ENCODE peak calls at places on chromosomes 6 and 20, in four cellular contexts. V is epithelial cell of esophagus, E is testis, D is body of pancreas. K is an unnamed sample.

GRCh38 chr6:17017416-17017815 is 84.4 kb upstream of the STMND1 start:
- DNase-seq in V (no peak), E (no peak), D (no peak), K (no peak)

GRCh38 chr20:23145281-23145700 is 59.2 kb upstream of the CD93 start:
- DNase-seq in V (peak), E (no peak), D (no peak), K (peak)

GRCh38 chr6:7424967-7425807 is 35.6 kb downstream of the RIOK1 start:
- DNase-seq in V (peak), E (peak), D (peak), K (peak)

GRCh38 chr6:127366281-127367022 is 23.0 kb upstream of the ECHDC1 start:
- DNase-seq in V (peak), E (no peak), D (no peak), K (peak)

GRCh38 chr6:91449539-91449938 is 862.7 kb upstream of the MAP3K7 start:
- DNase-seq in V (peak), E (no peak), D (no peak), K (no peak)

GRCh38 chr6:45590225-45590624 is 212.5 kb upstream of the SUPT3H start:
- DNase-seq in V (peak), E (no peak), D (no peak), K (no peak)

GRCh38 chr20:47070176-47070575 is 175.5 kb downstream of the EYA2 start:
- DNase-seq in V (no peak), E (no peak), D (no peak), K (peak)

GRCh38 chr6:12709556-12709955 is 7.0 kb upstream of the PHACTR1 start:
- DNase-seq in V (no peak), E (no peak), D (no peak), K (no peak)

GRCh38 chr6:69780585-69781178 is 16.1 kb downstream of the LMBRD1 start:
- DNase-seq in V (peak), E (no peak), D (peak), K (no peak)